ENCODE peak calls at places on chromosomes 3 and 15, in seven cellular contexts. V is dermis blood vessel endothelial cell, K is T-helper 2 cell, S is glomerular endothelial cell, L is GM23248, H is T-helper 9 cell, J is iPS DF 6.9. U is an unnamed sample.
A peak's percentile ranks its signal among the peaks of the same experiment; 100 is the strongest.

GRCh38 chr15:49831206-49831965 is 210.5 kb downstream of the DTWD1 start:
- DNase-seq in J (no peak), K (no peak), L (peak; percentile 97), V (peak; percentile 40), H (no peak), S (no peak), U (no peak)

GRCh38 chr3:42780892-42781700 is 8.0 kb upstream of the CCDC13 start:
- DNase-seq in L (peak; percentile 80), J (no peak), H (no peak), S (peak; percentile 69), V (peak; percentile 89), K (no peak), U (peak; percentile 29)

GRCh38 chr3:175672119-175672689 is 813.1 kb downstream of the NAALADL2 start:
- DNase-seq in H (no peak), S (no peak), K (no peak), V (no peak), J (no peak), L (peak; percentile 43), U (no peak)

GRCh38 chr3:127206154-127206553 is 13.2 kb downstream of the PRR23E start:
- DNase-seq in K (no peak), H (no peak), J (no peak), L (no peak), S (no peak), V (no peak), U (no peak)

GRCh38 chr3:40120816-40121215 is 188.7 kb upstream of the EIF1B start:
- DNase-seq in L (peak; percentile 81), K (no peak), J (no peak), S (no peak), V (peak; percentile 17), H (no peak), U (no peak)

GRCh38 chr3:67362686-67363085 is 291.7 kb downstream of the SUCLG2 start:
- DNase-seq in V (peak; percentile 37), J (no peak), S (no peak), H (no peak), K (no peak), L (no peak), U (peak; percentile 48)

GRCh38 chr15:72784233-72784876 is 797 bp upstream of the ADPGK start:
- DNase-seq in J (no peak), L (peak; percentile 91), S (peak; percentile 60), H (no peak), K (no peak), V (peak; percentile 84), U (no peak)

GRCh38 chr3:127938800-127939199 is 23.8 kb downstream of the KBTBD12 start:
- DNase-seq in V (no peak), L (no peak), K (no peak), J (no peak), S (no peak), H (no peak), U (no peak)

GRCh38 chr3:53169045-53169831 is 8.2 kb downstream of the PRKCD start:
- DNase-seq in K (no peak), H (no peak), L (no peak), S (no peak), J (no peak), V (no peak), U (no peak)

GRCh38 chr3:107068980-107069379 is 308.3 kb upstream of the CCDC54 start:
- DNase-seq in L (peak; percentile 91), H (no peak), V (peak; percentile 90), K (no peak), S (no peak), J (no peak), U (no peak)

GRCh38 chr3:13771496-13771895 is 108.4 kb downstream of the WNT7A start:
- DNase-seq in K (no peak), S (no peak), J (no peak), V (no peak), L (no peak), H (no peak), U (no peak)

GRCh38 chr3:58630081-58630709 is 36.4 kb downstream of the FAM3D start:
- DNase-seq in V (peak; percentile 84), S (no peak), K (no peak), L (peak; percentile 67), H (peak; percentile 39), J (peak; percentile 67), U (peak; percentile 77)

GRCh38 chr15:59662260-59662659 is 4.9 kb upstream of the GTF2A2 start:
- DNase-seq in J (no peak), S (no peak), K (no peak), L (peak; percentile 89), H (no peak), V (no peak), U (no peak)

GRCh38 chr3:125512135-125512920 is 7.7 kb downstream of the SNX4 start:
- DNase-seq in J (no peak), K (no peak), S (peak; percentile 51), L (peak; percentile 58), H (no peak), V (peak; percentile 80), U (peak; percentile 64)

GRCh38 chr3:12750223-12750622 is 8.8 kb downstream of the TMEM40 start:
- DNase-seq in K (no peak), J (no peak), L (peak; percentile 86), V (peak; percentile 55), S (peak; percentile 3), H (no peak), U (no peak)

GRCh38 chr3:112858410-112859069 is 11.9 kb upstream of the CD200R1L start:
- DNase-seq in S (no peak), J (no peak), V (no peak), L (peak; percentile 10), H (no peak), K (no peak), U (peak; percentile 20)

GRCh38 chr3:132721479-132722164 is 587 bp downstream of the NPHP3 start:
- DNase-seq in K (no peak), V (peak; percentile 85), S (no peak), H (peak; percentile 21), J (no peak), L (peak; percentile 89), U (peak; percentile 23)

GRCh38 chr15:61364871-61365270 is 135.8 kb upstream of the RORA start:
- DNase-seq in S (no peak), K (no peak), H (no peak), V (no peak), J (peak; percentile 25), L (no peak), U (no peak)

GRCh38 chr3:149662240-149662887 is 4.5 kb upstream of the WWTR1 start:
- DNase-seq in H (no peak), J (no peak), K (no peak), V (no peak), L (peak; percentile 52), S (no peak), U (no peak)

GRCh38 chr15:90954712-90955671 is at the start of gene RCCD1:
- DNase-seq in J (no peak), L (peak; percentile 98), H (peak; percentile 77), S (no peak), K (peak; percentile 69), V (peak; percentile 96), U (peak; percentile 94)

GRCh38 chr3:46672349-46672695 is 21.2 kb downstream of the ALS2CL start:
- DNase-seq in J (no peak), S (no peak), V (no peak), H (no peak), L (no peak), K (no peak), U (peak; percentile 2)

GRCh38 chr3:42872718-42873117 is 3.0 kb downstream of the CYP8B1 start:
- DNase-seq in H (no peak), S (no peak), L (peak; percentile 20), J (no peak), K (no peak), V (no peak), U (no peak)

GRCh38 chr3:70999730-71000129 is 583.8 kb downstream of the FOXP1 start:
- DNase-seq in K (no peak), J (no peak), S (no peak), V (peak; percentile 79), H (no peak), L (peak; percentile 92), U (no peak)

GRCh38 chr15:57923311-57923710 is 142.2 kb downstream of the ALDH1A2 start:
- DNase-seq in K (no peak), S (no peak), J (no peak), L (peak; percentile 9), H (no peak), V (peak; percentile 76), U (no peak)

GRCh38 chr3:168589376-168589775 is 493.7 kb upstream of the GOLIM4 start:
- DNase-seq in J (no peak), H (no peak), L (no peak), K (no peak), V (no peak), S (no peak), U (no peak)

GRCh38 chr3:111827871-111828270 is 31.2 kb upstream of the PHLDB2 start:
- DNase-seq in L (no peak), K (no peak), S (no peak), J (no peak), H (no peak), V (no peak), U (no peak)

GRCh38 chr3:190032924-190033323 is 87.8 kb downstream of the P3H2 start:
- DNase-seq in H (no peak), L (no peak), K (no peak), V (peak; percentile 38), S (no peak), J (no peak), U (no peak)

GRCh38 chr3:45055411-45056143 is 29.5 kb downstream of the CLEC3B start:
- DNase-seq in L (peak; percentile 81), J (no peak), H (no peak), V (peak; percentile 38), S (no peak), K (no peak), U (peak; percentile 34)

GRCh38 chr15:78763111-78763795 is 48.0 kb downstream of the ADAMTS7 start:
- DNase-seq in L (no peak), H (no peak), K (no peak), S (no peak), V (no peak), J (no peak), U (no peak)

GRCh38 chr3:4907647-4908046 is 71.6 kb upstream of the BHLHE40 start:
- DNase-seq in J (no peak), H (no peak), V (no peak), K (no peak), S (no peak), L (no peak), U (peak; percentile 28)

GRCh38 chr15:77832874-77833273 is 200.2 kb upstream of the LINGO1 start:
- DNase-seq in V (no peak), L (no peak), J (no peak), S (no peak), K (no peak), H (no peak), U (no peak)